ENCODE peak calls at places on chromosomes 11 and 22, in five cellular contexts. L is endodermal cell, R is tibial nerve, W is keratinocyte, S is colonic mucosa. Y is an unnamed sample.
A peak's percentile ranks its signal among the peaks of the same experiment; 100 is the strongest.

GRCh38 chr11:94553938-94554337 is 10.2 kb downstream of the FUT4 start:
- DNase-seq in L (no peak), R (no peak), W (no peak), S (no peak), Y (no peak)

GRCh38 chr11:9172394-9172793 is 81.0 kb upstream of the SCUBE2 start:
- DNase-seq in L (peak; percentile 54), R (no peak), W (no peak), S (no peak), Y (no peak)

GRCh38 chr11:68142441-68143309 is 21.5 kb upstream of the CHKA start:
- DNase-seq in L (no peak), R (no peak), W (no peak), S (no peak), Y (no peak)

GRCh38 chr11:130728185-130729160 is 187.8 kb downstream of the SNX19 start:
- DNase-seq in L (peak; percentile 36), R (no peak), W (no peak), S (no peak), Y (no peak)

GRCh38 chr22:46000081-46001027 is 23.4 kb upstream of the WNT7B start:
- DNase-seq in L (no peak), R (no peak), W (no peak), S (no peak), Y (peak; percentile 69)

GRCh38 chr22:33923660-33924246 is 3.5 kb upstream of the LARGE1 start:
- DNase-seq in L (peak; percentile 85), R (peak; percentile 33), W (peak; percentile 32), S (peak; percentile 82), Y (no peak)

GRCh38 chr11:10454902-10455631 is at the start of gene AMPD3:
- DNase-seq in L (no peak), R (no peak), W (peak; percentile 52), S (no peak), Y (peak; percentile 81)

GRCh38 chr22:44341431-44342346 is 28.9 kb upstream of the SHISAL1 start:
- DNase-seq in L (peak; percentile 68), R (no peak), W (no peak), S (no peak), Y (no peak)

GRCh38 chr11:44112083-44112865 is 16.8 kb downstream of the EXT2 start:
- DNase-seq in L (no peak), R (no peak), W (no peak), S (no peak), Y (no peak)

GRCh38 chr11:120499859-120500258 is 11.7 kb upstream of the GRIK4 start:
- DNase-seq in L (no peak), R (no peak), W (no peak), S (no peak), Y (no peak)

GRCh38 chr22:35664955-35665577 is 16.8 kb downstream of the APOL6 start:
- DNase-seq in L (no peak), R (no peak), W (no peak), S (no peak), Y (no peak)

GRCh38 chr11:119518746-119519382 is 95.9 kb upstream of the THY1 start:
- DNase-seq in L (peak; percentile 92), R (no peak), W (no peak), S (no peak), Y (no peak)

GRCh38 chr11:68042219-68043028 is 3.6 kb downstream of the TCIRG1 start:
- DNase-seq in L (no peak), R (no peak), W (no peak), S (no peak), Y (peak; percentile 81)

GRCh38 chr11:19455731-19456130 is 215.0 kb upstream of the E2F8 start:
- DNase-seq in L (peak; percentile 39), R (no peak), W (no peak), S (no peak), Y (no peak)

GRCh38 chr11:8082391-8083087 is 1.5 kb downstream of the TUB start:
- DNase-seq in L (peak; percentile 82), R (no peak), W (no peak), S (no peak), Y (peak; percentile 62)

GRCh38 chr11:43427971-43428370 is 69.3 kb downstream of the TTC17 start:
- DNase-seq in L (no peak), R (no peak), W (no peak), S (no peak), Y (no peak)

GRCh38 chr11:29190313-29190712 is 826.5 kb downstream of the KCNA4 start:
- DNase-seq in L (no peak), R (no peak), W (no peak), S (no peak), Y (no peak)

GRCh38 chr11:6057452-6057851 is 26.9 kb upstream of the OR56A1 start:
- DNase-seq in L (no peak), R (no peak), W (no peak), S (no peak), Y (no peak)

GRCh38 chr11:111797145-111797581 is 31.0 kb upstream of the PPP2R1B start:
- DNase-seq in L (no peak), R (no peak), W (peak; percentile 77), S (peak; percentile 74), Y (no peak)

GRCh38 chr11:44611088-44611487 is 45.6 kb downstream of the CD82 start:
- DNase-seq in L (no peak), R (no peak), W (no peak), S (no peak), Y (no peak)

GRCh38 chr11:94851864-94852581 is 83.9 kb downstream of the AMOTL1 start:
- DNase-seq in L (no peak), R (no peak), W (peak; percentile 88), S (no peak), Y (no peak)

GRCh38 chr22:30344447-30345200 is 12.1 kb downstream of the SF3A1 start:
- DNase-seq in L (no peak), R (no peak), W (no peak), S (no peak), Y (no peak)

GRCh38 chr22:38257170-38257569 is 15.6 kb downstream of the TMEM184B start:
- DNase-seq in L (no peak), R (no peak), W (no peak), S (no peak), Y (no peak)

GRCh38 chr22:48263791-48264351 is 1501.4 kb downstream of the TBC1D22A start:
- DNase-seq in L (no peak), R (no peak), W (no peak), S (no peak), Y (no peak)

GRCh38 chr11:88801484-88802123 is 264.2 kb downstream of the GRM5 start:
- DNase-seq in L (no peak), R (no peak), W (no peak), S (peak; percentile 23), Y (no peak)

GRCh38 chr22:19959043-19959586 is 17.5 kb upstream of the TXNRD2 start:
- DNase-seq in L (peak; percentile 99), R (peak; percentile 76), W (no peak), S (peak; percentile 87), Y (peak; percentile 80)

GRCh38 chr11:106177311-106177710 is 99.8 kb downstream of the AASDHPPT start:
- DNase-seq in L (peak; percentile 50), R (no peak), W (no peak), S (no peak), Y (no peak)
- H3K27ac ChIP-seq in L (no peak overlapping the region), R (no peak overlapping the region), W (no peak overlapping the region), S (no peak overlapping the region), Y (no peak overlapping the region)

GRCh38 chr22:23926561-23926960 is 32.4 kb downstream of the MIF start:
- DNase-seq in L (no peak), R (no peak), W (no peak), S (no peak), Y (no peak)
- H3K27me3 ChIP-seq in L (no peaks in the 10 kb centered on the region), R (no peaks in the 10 kb centered on the region), W (no peaks in the 10 kb centered on the region), S (no peaks in the 10 kb centered on the region), Y (no peaks in the 10 kb centered on the region)

DNA sequence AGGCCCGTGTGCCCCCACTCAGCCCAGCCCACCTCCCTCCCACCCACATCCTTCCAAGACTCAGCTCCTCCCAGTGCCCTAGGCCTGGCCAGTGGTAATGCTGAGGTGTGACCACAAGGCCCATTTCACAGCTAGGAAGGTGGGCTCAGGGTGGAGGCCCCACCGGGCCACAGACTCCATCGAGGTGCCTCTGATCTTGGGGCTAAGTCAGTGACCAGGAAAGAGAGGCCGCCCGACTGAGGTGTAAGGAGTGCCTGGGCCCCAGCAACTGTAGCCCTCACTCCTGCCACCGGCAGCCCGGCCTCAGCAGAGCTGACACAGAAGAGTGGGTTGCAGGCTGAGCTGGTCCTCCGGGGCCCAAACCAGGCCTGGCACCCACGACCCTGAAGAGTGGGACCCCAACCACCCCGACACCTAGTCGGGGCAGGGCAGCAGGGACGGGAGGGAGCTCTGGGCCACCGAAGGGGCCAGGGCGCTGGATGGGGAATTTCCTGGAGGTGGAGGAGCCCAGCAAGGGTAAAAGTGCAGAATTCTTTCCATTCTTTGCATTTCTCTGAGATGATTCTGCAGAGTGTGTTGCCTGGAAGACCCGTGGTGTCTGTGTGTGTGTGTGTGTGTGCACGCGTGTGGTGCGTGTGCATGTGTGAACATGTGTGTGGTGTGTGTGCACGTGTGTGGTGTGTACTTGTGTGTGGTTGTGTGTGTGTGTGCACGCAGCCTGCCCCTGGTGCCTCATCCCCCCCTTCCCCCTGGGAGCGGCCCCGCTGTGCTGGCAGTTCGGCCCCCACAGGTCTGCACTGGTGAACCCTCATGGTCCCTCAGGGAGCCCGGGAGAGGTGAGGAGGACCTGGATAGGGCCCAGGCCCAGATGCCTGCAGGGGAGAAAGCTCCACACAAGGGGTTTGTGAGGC is 8.3 kb upstream of the PIM3 start:
- DNase-seq in L (no peak), R (no peak), W (no peak), S (no peak), Y (no peak)
- H3K4me1 ChIP-seq in L (peaks cover 6% of the 10 kb centered on the region), R (peaks cover 25% of the 10 kb centered on the region), W (peaks cover 31% of the 10 kb centered on the region), S (peaks cover 24% of the 10 kb centered on the region), Y (peaks cover 57% of the 10 kb centered on the region)

GRCh38 chr11:104323841-104324240 is 159.9 kb upstream of the PDGFD start:
- DNase-seq in L (no peak), R (no peak), W (no peak), S (no peak), Y (no peak)
- H3K27ac ChIP-seq in L (no peak overlapping the region), R (no peak overlapping the region), W (no peak overlapping the region), S (no peak overlapping the region), Y (no peak overlapping the region)

DNA sequence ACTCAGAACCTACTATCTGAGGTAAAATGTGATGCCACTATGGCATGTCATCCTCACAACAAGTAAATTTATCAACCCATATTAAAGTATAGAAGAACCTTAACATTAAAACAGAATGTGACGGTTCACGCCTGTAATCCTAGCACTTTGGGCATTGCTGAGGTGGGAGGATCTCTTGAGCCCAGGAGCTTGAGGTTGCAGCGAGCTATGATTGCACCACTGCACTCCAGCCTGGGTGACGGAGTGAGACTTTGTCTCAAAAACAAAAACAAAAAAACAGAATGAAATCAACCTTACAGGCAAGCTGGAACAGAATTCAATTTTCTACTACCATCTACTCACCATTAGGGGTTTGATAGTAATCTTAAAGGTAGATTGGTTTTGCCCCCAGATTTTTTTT is 86.2 kb downstream of the PLEKHA7 start:
- DNase-seq in L (no peak), R (no peak), W (no peak), S (no peak), Y (no peak)
- H3K27me3 ChIP-seq in L (peaks cover 17% of the 10 kb centered on the region), R (peaks cover 5% of the 10 kb centered on the region), W (peaks cover 14% of the 10 kb centered on the region), S (no peaks in the 10 kb centered on the region), Y (peaks cover 18% of the 10 kb centered on the region)

Y was measured in spleen.